ENCODE peak calls at places on chromosomes 5 and 9, in nine cellular contexts. One of them, this sample, is unnamed.

GRCh38 chr9:138098908-138099791 is 221.6 kb downstream of the CACNA1B start:
- DNase-seq in NCI-H524: no peak
- DNase-seq in brain microvascular endothelial cell: no peak
- DNase-seq in NCI-H1930: no peak
- DNase-seq in activated CD8-positive, alpha-beta memory T cell treated with anti-CD3 and anti-CD28 coated beads, Interleukin-2, amount 50 U/mL, for 4 hours: no peak
- DNase-seq in activated CD4-positive, alpha-beta T cell treated with anti-CD3 and anti-CD28 coated beads, Interleukin-2, amount 50 U/mL, for 48 hours: no peak
- DNase-seq in A172: no peak
- DNase-seq in G401: no peak
- DNase-seq in SJSA1: no peak
- DNase-seq in this sample: no peak

GRCh38 chr5:37580106-37580505 is 201.0 kb downstream of the WDR70 start:
- DNase-seq in activated CD8-positive, alpha-beta memory T cell treated with anti-CD3 and anti-CD28 coated beads, Interleukin-2, amount 50 U/mL, for 4 hours: no peak
- DNase-seq in SJSA1: no peak
- DNase-seq in brain microvascular endothelial cell: no peak
- DNase-seq in activated CD4-positive, alpha-beta T cell treated with anti-CD3 and anti-CD28 coated beads, Interleukin-2, amount 50 U/mL, for 48 hours: no peak
- DNase-seq in NCI-H524: no peak
- DNase-seq in G401: peak; percentile 97
- DNase-seq in A172: no peak
- DNase-seq in NCI-H1930: no peak
- DNase-seq in this sample: no peak

GRCh38 chr5:149130932-149131273 is 10.4 kb upstream of the ABLIM3 start:
- DNase-seq in NCI-H1930: no peak
- DNase-seq in G401: no peak
- DNase-seq in activated CD4-positive, alpha-beta T cell treated with anti-CD3 and anti-CD28 coated beads, Interleukin-2, amount 50 U/mL, for 48 hours: no peak
- DNase-seq in NCI-H524: no peak
- DNase-seq in activated CD8-positive, alpha-beta memory T cell treated with anti-CD3 and anti-CD28 coated beads, Interleukin-2, amount 50 U/mL, for 4 hours: no peak
- DNase-seq in SJSA1: no peak
- DNase-seq in brain microvascular endothelial cell: no peak
- DNase-seq in A172: no peak
- DNase-seq in this sample: no peak

GRCh38 chr9:31674264-31674663 is 710.2 kb upstream of the ACO1 start:
- DNase-seq in G401: no peak
- DNase-seq in NCI-H1930: no peak
- DNase-seq in SJSA1: no peak
- DNase-seq in A172: no peak
- DNase-seq in NCI-H524: no peak
- DNase-seq in activated CD4-positive, alpha-beta T cell treated with anti-CD3 and anti-CD28 coated beads, Interleukin-2, amount 50 U/mL, for 48 hours: no peak
- DNase-seq in brain microvascular endothelial cell: no peak
- DNase-seq in activated CD8-positive, alpha-beta memory T cell treated with anti-CD3 and anti-CD28 coated beads, Interleukin-2, amount 50 U/mL, for 4 hours: no peak
- DNase-seq in this sample: no peak

GRCh38 chr5:6490693-6491092 is 42.0 kb downstream of the UBE2QL1 start:
- DNase-seq in activated CD4-positive, alpha-beta T cell treated with anti-CD3 and anti-CD28 coated beads, Interleukin-2, amount 50 U/mL, for 48 hours: no peak
- DNase-seq in activated CD8-positive, alpha-beta memory T cell treated with anti-CD3 and anti-CD28 coated beads, Interleukin-2, amount 50 U/mL, for 4 hours: no peak
- DNase-seq in brain microvascular endothelial cell: no peak
- DNase-seq in G401: peak; percentile 50
- DNase-seq in NCI-H1930: no peak
- DNase-seq in A172: no peak
- DNase-seq in NCI-H524: no peak
- DNase-seq in SJSA1: no peak
- DNase-seq in this sample: no peak

GRCh38 chr5:136013559-136013958 is 15.2 kb upstream of the TGFBI start:
- DNase-seq in NCI-H524: no peak
- DNase-seq in brain microvascular endothelial cell: no peak
- DNase-seq in SJSA1: no peak
- DNase-seq in A172: no peak
- DNase-seq in activated CD4-positive, alpha-beta T cell treated with anti-CD3 and anti-CD28 coated beads, Interleukin-2, amount 50 U/mL, for 48 hours: no peak
- DNase-seq in activated CD8-positive, alpha-beta memory T cell treated with anti-CD3 and anti-CD28 coated beads, Interleukin-2, amount 50 U/mL, for 4 hours: no peak
- DNase-seq in NCI-H1930: no peak
- DNase-seq in G401: no peak
- DNase-seq in this sample: no peak

GRCh38 chr9:112093147-112093874 is 81.8 kb downstream of the SUSD1 start:
- DNase-seq in NCI-H524: no peak
- DNase-seq in NCI-H1930: no peak
- DNase-seq in activated CD8-positive, alpha-beta memory T cell treated with anti-CD3 and anti-CD28 coated beads, Interleukin-2, amount 50 U/mL, for 4 hours: no peak
- DNase-seq in activated CD4-positive, alpha-beta T cell treated with anti-CD3 and anti-CD28 coated beads, Interleukin-2, amount 50 U/mL, for 48 hours: no peak
- DNase-seq in brain microvascular endothelial cell: no peak
- DNase-seq in SJSA1: no peak
- DNase-seq in G401: no peak
- DNase-seq in A172: no peak
- DNase-seq in this sample: no peak

GRCh38 chr5:79047199-79047598 is 22.3 kb downstream of the DMGDH start:
- DNase-seq in activated CD4-positive, alpha-beta T cell treated with anti-CD3 and anti-CD28 coated beads, Interleukin-2, amount 50 U/mL, for 48 hours: no peak
- DNase-seq in activated CD8-positive, alpha-beta memory T cell treated with anti-CD3 and anti-CD28 coated beads, Interleukin-2, amount 50 U/mL, for 4 hours: no peak
- DNase-seq in NCI-H524: no peak
- DNase-seq in SJSA1: no peak
- DNase-seq in G401: no peak
- DNase-seq in NCI-H1930: no peak
- DNase-seq in A172: no peak
- DNase-seq in brain microvascular endothelial cell: no peak
- DNase-seq in this sample: no peak

GRCh38 chr5:30502277-30502676 is 691.2 kb upstream of the CDH6 start:
- DNase-seq in activated CD4-positive, alpha-beta T cell treated with anti-CD3 and anti-CD28 coated beads, Interleukin-2, amount 50 U/mL, for 48 hours: no peak
- DNase-seq in brain microvascular endothelial cell: peak; percentile 59
- DNase-seq in A172: peak; percentile 62
- DNase-seq in NCI-H524: no peak
- DNase-seq in activated CD8-positive, alpha-beta memory T cell treated with anti-CD3 and anti-CD28 coated beads, Interleukin-2, amount 50 U/mL, for 4 hours: no peak
- DNase-seq in G401: no peak
- DNase-seq in NCI-H1930: no peak
- DNase-seq in SJSA1: no peak
- DNase-seq in this sample: peak; percentile 54